ENCODE peak calls at places on chromosomes 16 and 17, in five cellular contexts. U is K562, I is HCT116, H is endothelial cell of umbilical vein, Q is H1. L is an unnamed sample.

GRCh38 chr17:4766199-4766598 is 5.5 kb upstream of the TM4SF5 start:
- DNase-seq in U (no peak), Q (no peak), I (no peak), H (no peak), L (no peak)

GRCh38 chr17:78133971-78134898 is 3.7 kb downstream of the TMC8 start:
- DNase-seq in I (peak; percentile 70), H (peak; percentile 52), Q (peak; percentile 87), U (peak; percentile 52), L (no peak)

GRCh38 chr17:8900626-8901585 is 33.4 kb upstream of the PIK3R6 start:
- DNase-seq in H (no peak), I (no peak), U (peak; percentile 17), Q (no peak), L (peak; percentile 84)

GRCh38 chr17:10069301-10069700 is 129.1 kb downstream of the GAS7 start:
- DNase-seq in Q (no peak), U (no peak), H (no peak), I (no peak), L (no peak)

GRCh38 chr16:22103371-22103890 is 11.1 kb downstream of the VWA3A start:
- DNase-seq in U (no peak), H (no peak), I (no peak), Q (no peak), L (no peak)

GRCh38 chr17:59423137-59423703 is 91.8 kb downstream of the YPEL2 start:
- DNase-seq in I (peak; percentile 36), U (peak; percentile 77), Q (no peak), H (peak; percentile 72), L (no peak)

GRCh38 chr16:17125671-17126070 is 345.1 kb downstream of the XYLT1 start:
- DNase-seq in H (no peak), I (no peak), Q (no peak), U (no peak), L (no peak)

GRCh38 chr17:72928454-72929136 is 163.9 kb downstream of the SLC39A11 start:
- DNase-seq in H (no peak), I (no peak), U (no peak), Q (no peak), L (no peak)

GRCh38 chr17:41394254-41395016 is 3.0 kb downstream of the KRT31 start:
- DNase-seq in H (no peak), Q (no peak), I (no peak), U (no peak), L (no peak)

GRCh38 chr17:52202572-52202876 is 44.0 kb upstream of the CA10 start:
- DNase-seq in H (no peak), I (no peak), U (no peak), Q (no peak), L (no peak)

GRCh38 chr16:56817056-56817455 is 48.0 kb upstream of the SLC12A3 start:
- DNase-seq in U (no peak), I (no peak), H (no peak), Q (no peak), L (no peak)

GRCh38 chr16:65121870-65122723 is at the start of gene CDH11:
- DNase-seq in H (peak; percentile 67), U (no peak), Q (peak; percentile 81), I (no peak), L (no peak)

GRCh38 chr17:58986005-58986404 is 120.7 kb downstream of the TRIM37 start:
- DNase-seq in I (no peak), Q (no peak), U (no peak), H (no peak), L (no peak)

GRCh38 chr17:59221159-59221847 is 992 bp downstream of the GDPD1 start:
- DNase-seq in I (no peak), Q (no peak), H (peak; percentile 44), U (peak; percentile 42), L (no peak)

GRCh38 chr17:6487243-6488007 is 43.2 kb downstream of the PIMREG start:
- DNase-seq in Q (no peak), H (no peak), U (no peak), I (no peak), L (no peak)

GRCh38 chr17:33234930-33235685 is 58.0 kb downstream of the ASIC2 start:
- DNase-seq in H (peak; percentile 53), I (no peak), Q (no peak), U (no peak), L (no peak)

GRCh38 chr17:45332989-45333701 is 16.3 kb upstream of the MAP3K14 start:
- DNase-seq in Q (no peak), U (peak; percentile 73), I (no peak), H (no peak), L (no peak)

DNA sequence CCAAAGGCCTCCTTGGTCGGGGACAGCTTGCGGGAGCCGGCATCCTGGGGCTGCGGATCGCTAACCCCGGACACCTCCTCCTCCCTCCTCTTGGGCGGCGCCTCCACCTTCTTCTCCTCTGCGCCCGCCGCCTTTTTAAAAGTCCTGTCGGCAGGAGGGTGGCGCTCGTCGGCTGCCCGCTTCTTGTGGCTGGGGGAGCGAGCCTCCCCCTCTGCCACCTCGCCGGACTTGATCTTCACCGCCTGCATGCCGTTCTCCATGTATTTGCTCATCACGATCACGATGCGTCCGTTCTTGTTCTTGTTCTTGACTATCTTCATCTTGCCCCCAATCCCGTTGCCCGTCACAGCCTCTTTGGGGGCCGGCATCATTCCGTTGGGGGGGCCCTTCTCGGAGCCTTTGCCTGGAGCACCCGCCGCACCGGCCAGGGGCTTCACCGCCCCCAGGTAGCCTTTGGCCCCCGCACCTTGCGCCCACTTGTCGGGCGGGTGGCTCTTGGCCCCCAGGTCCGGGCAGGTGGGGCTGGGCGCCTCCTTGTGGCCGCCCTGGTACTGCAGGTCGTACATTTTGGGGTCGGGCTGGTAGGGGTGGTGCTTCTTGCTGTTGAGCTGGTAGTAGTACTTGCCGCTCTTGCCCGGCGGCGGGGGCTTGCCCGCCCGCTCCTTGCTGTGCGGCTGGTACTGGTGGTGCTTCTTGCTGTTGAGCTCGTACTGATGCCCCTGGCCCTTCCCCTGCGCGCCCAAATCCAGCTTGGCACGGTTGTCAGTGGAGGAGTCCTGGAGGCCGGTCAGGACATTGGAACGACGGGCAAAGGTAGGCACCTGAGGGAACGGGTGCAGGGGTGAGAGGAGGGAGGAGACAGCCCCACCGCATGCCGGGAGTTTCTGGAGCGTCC is 4.4 kb downstream of the CBX4 start:
- DNase-seq in U (no peak), H (no peak), Q (peak; percentile 98), I (no peak), L (no peak)
- TF ChIP-seq EZH2 in U (no peak), H (no peak), Q (peak; percentile 4), I (no peak), L (no peak)

GRCh38 chr17:75684924-75685323 is 17.8 kb downstream of the SAP30BP start:
- DNase-seq in U (no peak), Q (no peak), H (no peak), I (no peak), L (no peak)
- TF ChIP-seq MAX in U (no peak), Q (no peak), H (no peak), I (peak; percentile 67), L (no peak)

DNA sequence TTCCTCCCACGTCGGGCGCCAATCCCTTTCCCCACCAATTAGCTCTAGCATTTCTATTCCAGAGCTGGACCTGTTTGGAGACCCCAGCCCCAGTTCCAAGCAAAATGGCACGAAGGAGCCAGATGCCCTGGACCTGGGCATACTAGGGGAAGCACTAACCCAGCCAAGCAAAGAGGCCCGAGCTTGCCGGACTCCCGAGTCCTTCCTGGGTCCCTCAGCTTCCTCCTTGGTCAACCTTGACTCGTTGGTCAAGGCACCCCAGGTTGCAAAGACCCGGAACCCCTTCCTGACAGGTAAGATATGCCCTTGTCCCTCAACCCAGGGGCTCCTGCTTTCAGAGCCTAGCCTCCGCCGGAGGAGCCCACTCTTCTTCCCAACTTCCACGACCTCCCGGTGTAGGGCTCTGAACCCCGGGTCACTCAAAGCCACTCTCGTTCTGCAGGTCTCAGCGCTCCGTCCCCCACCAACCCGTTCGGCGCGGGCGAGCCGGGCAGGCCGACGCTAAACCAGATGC is 5.5 kb upstream of the SPATA20 start:
- DNase-seq in I (no peak), U (no peak), H (no peak), Q (no peak), L (no peak)
- TF ChIP-seq EZH2 in I (no peak), U (no peak), H (no peak), Q (no peak), L (no peak)

DNA sequence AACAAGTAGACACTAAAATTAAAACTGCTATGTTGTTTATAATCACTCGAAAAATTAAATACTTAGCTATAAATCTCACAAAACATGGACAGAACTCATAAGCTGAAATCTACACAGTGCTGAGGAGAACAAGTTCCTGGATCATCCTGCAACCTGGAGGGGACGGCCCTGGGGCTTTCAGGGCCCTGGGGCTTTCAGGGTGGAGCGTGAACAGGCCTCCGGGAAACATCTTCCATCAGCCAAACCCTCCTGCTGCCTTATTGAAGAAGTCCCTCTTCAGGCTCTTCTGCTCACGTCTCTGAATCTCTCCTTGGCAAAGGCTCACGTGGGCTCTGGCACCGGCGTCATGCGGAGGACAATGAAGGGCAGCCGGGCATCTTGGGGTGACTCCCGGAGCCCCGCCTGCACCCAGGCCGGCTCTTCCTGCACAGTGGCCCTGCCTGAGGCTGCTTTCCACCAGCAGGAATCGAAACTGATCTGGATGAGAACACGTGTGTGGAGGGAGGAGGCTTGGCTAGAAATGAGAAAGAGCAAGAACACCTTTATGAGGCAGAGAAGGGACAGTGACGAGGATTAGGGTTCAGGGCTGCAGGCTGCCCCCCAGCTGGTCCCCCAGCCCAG is 127.3 kb downstream of the CDRT15L2 start:
- DNase-seq in H (no peak), U (no peak), Q (no peak), I (no peak), L (no peak)
- TF ChIP-seq MAX in H (no peak), U (no peak), Q (no peak), I (no peak), L (no peak)

GRCh38 chr17:40361063-40361924 is 3.2 kb downstream of the GJD3 start:
- DNase-seq in I (no peak), H (no peak), Q (peak; percentile 64), U (no peak), L (no peak)

GRCh38 chr17:40362696-40363479 is 1.6 kb downstream of the GJD3 start:
- DNase-seq in I (peak; percentile 54), H (peak; percentile 71), Q (peak; percentile 94), U (peak; percentile 91), L (no peak)

GRCh38 chr17:40363480-40363838 is 1.1 kb downstream of the GJD3 start:
- DNase-seq in Q (peak; percentile 65), U (no peak), H (peak; percentile 31), I (no peak), L (no peak)

GRCh38 chr17:40360091-40360490 is 4.4 kb downstream of the GJD3 start:
- DNase-seq in H (no peak), U (no peak), Q (no peak), I (no peak), L (no peak)

DNA sequence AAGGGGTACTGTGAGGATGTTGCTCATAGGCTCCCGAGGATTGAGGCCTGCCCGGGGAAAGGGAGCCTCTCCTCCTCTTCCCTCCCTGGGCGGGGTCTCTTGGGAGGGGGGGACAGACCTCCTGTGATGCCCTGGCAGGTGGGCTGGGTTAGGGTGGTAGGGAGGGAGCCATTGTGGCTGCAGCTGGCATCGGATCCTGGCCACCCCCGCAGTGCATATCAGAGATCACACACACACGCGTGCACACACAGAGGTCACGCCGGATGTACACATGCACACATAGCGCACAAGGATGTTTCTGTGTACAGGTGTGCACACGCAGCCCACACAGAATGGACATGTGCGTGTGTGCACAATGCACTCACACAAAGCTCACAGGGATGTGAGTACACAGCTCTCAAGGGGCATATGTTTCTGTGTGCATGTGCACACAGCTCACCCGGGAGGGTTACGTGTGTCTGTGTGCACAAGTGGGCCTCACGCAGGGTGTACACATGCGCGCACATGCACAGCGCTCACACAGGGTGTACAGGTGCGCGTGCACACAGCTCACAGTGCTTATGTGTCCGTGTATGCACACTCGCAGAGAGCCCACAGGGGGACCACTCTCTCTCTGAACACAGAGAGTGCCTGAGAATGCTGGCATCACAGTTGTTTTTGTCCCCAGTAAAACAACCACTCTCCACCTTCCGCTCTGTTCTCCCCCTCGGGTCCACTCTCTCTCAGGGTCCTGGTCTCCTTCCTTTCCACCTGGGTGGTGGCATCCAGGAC is 2.4 kb downstream of the GJD3 start:
- DNase-seq in H (no peak), I (no peak), U (no peak), Q (no peak), L (no peak)
- TF ChIP-seq EZH2 in H (no peak), I (no peak), U (no peak), Q (no peak), L (no peak)

GRCh38 chr17:75694536-75694935 is 26.7 kb upstream of the ITGB4 start:
- DNase-seq in U (no peak), I (no peak), Q (no peak), H (no peak), L (no peak)
- TF ChIP-seq MAX in U (no peak), I (no peak), Q (no peak), H (no peak), L (no peak)